ENCODE peak calls at places on chromosomes 2 and 18, in six cellular contexts. P, T, E, U, L and R are unnamed samples. For H3K4me1, the result is how much of the 10 kb centered on the place peaks cover.

GRCh38 chr18:22084547-22084946 is 84.8 kb upstream of the GATA6 start:
- DNase-seq in P (no peak), T (peak), E (no peak), U (no peak), L (peak), R (no peak)

GRCh38 chr2:26410764-26411243 is 9.1 kb downstream of the DRC1 start:
- DNase-seq in P (no peak), T (no peak), E (no peak), U (no peak), L (no peak), R (no peak)

GRCh38 chr2:17901246-17901645 is 22.8 kb downstream of the KCNS3 start:
- DNase-seq in P (peak), T (no peak), E (no peak), U (no peak), L (peak), R (no peak)

GRCh38 chr2:106105151-106105922 is 88.8 kb downstream of the UXS1 start:
- DNase-seq in P (no peak), T (no peak), E (no peak), U (no peak), L (no peak), R (peak)

GRCh38 chr2:188523901-188524300 is 232.2 kb downstream of the GULP1 start:
- DNase-seq in P (no peak), T (no peak), E (no peak), U (no peak), L (no peak), R (no peak)

GRCh38 chr18:32779010-32779409 is 6.2 kb upstream of the KLHL14 start:
- DNase-seq in P (no peak), T (no peak), E (no peak), U (no peak), L (no peak), R (no peak)

GRCh38 chr2:189933911-189934399 is 128.6 kb downstream of the MSTN start:
- DNase-seq in P (no peak), T (no peak), E (peak), U (no peak), L (no peak), R (no peak)

GRCh38 chr2:168315331-168316072 is 68.1 kb upstream of the STK39 start:
- DNase-seq in P (no peak), T (no peak), E (no peak), U (no peak), L (no peak), R (no peak)

GRCh38 chr18:12904012-12904516 is 20.0 kb upstream of the PTPN2 start:
- DNase-seq in P (no peak), T (no peak), E (peak), U (no peak), L (peak), R (no peak)

GRCh38 chr2:186862869-186863709 is 14.1 kb upstream of the ZSWIM2 start:
- DNase-seq in P (no peak), T (no peak), E (peak), U (no peak), L (no peak), R (no peak)

GRCh38 chr18:49677762-49678398 is 116.0 kb downstream of the LIPG start:
- DNase-seq in P (no peak), T (no peak), E (no peak), U (no peak), L (no peak), R (no peak)

DNA sequence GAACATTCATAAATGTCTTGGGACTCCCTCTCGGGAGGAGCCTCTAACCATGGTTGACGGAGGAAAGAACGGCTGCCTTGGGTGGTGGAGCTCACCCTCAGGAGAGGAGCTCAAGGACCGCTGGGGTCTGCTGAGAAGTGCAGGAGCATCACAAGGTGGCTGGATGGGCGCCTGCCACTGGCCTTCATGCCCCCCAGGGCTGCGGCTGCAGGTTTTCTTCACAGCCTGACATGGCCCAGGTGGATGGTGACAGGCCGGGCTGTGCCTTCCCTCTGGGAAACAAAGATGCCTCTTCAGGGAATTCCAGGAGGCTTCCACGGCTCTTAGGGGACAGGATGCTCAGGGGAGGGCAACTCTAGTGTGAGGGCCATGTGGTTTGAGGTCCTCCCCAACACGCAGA is 119.5 kb upstream of the PXDN start:
- DNase-seq in P (no peak), T (no peak), E (no peak), U (peak), L (no peak), R (peak)
- H3K4me1 ChIP-seq in P (under half), T (under half), E (under half), U (under half), L (under half), R (under half)

GRCh38 chr2:119430023-119430498 is 1.6 kb upstream of the TMEM37 start:
- DNase-seq in P (no peak), T (no peak), E (peak), U (peak), L (no peak), R (no peak)
- H3K4me1 ChIP-seq in P (under half), T (under half), E (under half), U (under half), L (under half), R (half or more)

GRCh38 chr2:15868704-15869103 is 71.6 kb upstream of the MYCN start:
- DNase-seq in P (no peak), T (no peak), E (no peak), U (no peak), L (no peak), R (no peak)

GRCh38 chr2:15871239-15871783 is 69.0 kb upstream of the MYCN start:
- DNase-seq in P (no peak), T (no peak), E (no peak), U (no peak), L (no peak), R (no peak)

GRCh38 chr2:15869396-15869795 is 71.0 kb upstream of the MYCN start:
- DNase-seq in P (no peak), T (no peak), E (no peak), U (no peak), L (no peak), R (no peak)

GRCh38 chr2:15870565-15870964 is 69.8 kb upstream of the MYCN start:
- DNase-seq in P (no peak), T (no peak), E (no peak), U (no peak), L (no peak), R (no peak)

GRCh38 chr2:15869871-15870270 is 70.5 kb upstream of the MYCN start:
- DNase-seq in P (no peak), T (no peak), E (no peak), U (no peak), L (no peak), R (no peak)
- H3K4me1 ChIP-seq in P (under half), T (under half), E (under half), U (under half), L (under half), R (under half)

GRCh38 chr2:236748801-236749200 is 179.2 kb downstream of the ACKR3 start:
- DNase-seq in P (peak), T (peak), E (no peak), U (no peak), L (peak), R (no peak)

GRCh38 chr2:236749346-236749745 is 179.7 kb downstream of the ACKR3 start:
- DNase-seq in P (no peak), T (no peak), E (no peak), U (no peak), L (no peak), R (no peak)

GRCh38 chr2:236747925-236748324 is 178.3 kb downstream of the ACKR3 start:
- DNase-seq in P (no peak), T (no peak), E (no peak), U (no peak), L (no peak), R (no peak)

GRCh38 chr2:236747426-236747825 is 177.8 kb downstream of the ACKR3 start:
- DNase-seq in P (no peak), T (no peak), E (no peak), U (no peak), L (no peak), R (no peak)

DNA sequence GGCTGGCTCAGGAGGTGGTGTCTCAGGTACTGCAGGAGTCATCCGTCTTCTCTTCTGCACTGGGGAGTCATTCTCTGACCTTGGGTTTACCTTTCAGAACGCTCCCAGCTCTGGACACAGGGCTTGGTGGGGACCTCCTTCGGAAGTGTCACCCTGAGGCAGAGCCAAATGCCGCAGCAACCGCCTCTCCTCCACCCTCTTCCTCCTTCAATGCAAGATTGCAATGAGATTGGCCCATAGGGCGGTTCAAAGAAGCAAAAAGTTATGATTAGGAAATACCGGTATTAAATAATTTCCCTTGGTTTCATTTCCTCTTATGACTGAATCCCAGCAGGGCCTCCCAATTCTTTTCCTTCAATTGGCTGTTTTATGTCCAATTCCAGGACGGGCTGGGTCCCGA is 178.8 kb downstream of the ACKR3 start:
- DNase-seq in P (peak), T (no peak), E (no peak), U (no peak), L (peak), R (no peak)
- H3K4me1 ChIP-seq in P (under half), T (under half), E (under half), U (under half), L (under half), R (under half)

DNA sequence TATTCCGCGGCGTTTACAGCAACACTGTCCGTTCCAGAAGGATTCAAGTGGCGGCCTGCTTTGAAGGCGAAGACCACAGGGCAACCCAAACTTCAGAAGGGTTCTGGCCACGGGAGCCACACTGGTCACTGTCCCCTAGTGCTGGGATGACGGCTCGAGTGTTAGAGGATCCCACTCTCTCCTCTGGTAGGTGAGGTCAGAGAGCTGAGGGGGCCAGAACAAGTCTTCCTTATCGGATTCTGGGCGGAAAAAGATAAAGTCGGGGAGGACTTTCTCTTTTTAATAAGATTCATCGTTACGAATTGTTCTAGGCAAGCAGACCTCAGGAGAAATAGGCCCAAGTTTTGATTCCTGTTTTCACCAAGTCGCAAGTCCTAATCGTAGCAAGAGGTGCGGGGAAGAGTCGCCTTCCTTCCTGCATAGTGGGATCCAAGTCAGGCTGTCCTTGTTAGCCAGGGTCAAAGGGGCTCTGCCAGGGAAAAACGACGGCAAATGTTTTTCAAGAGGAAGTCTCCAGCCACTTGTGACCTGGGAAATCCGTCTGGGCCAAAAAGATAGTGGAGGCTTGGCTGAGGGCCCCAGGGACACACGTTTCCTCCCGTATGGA is 862 bp upstream of the MYL12A start:
- DNase-seq in P (peak), T (peak), E (peak), U (peak), L (no peak), R (no peak)
- H3K4me1 ChIP-seq in P (under half), T (under half), E (under half), U (under half), L (half or more), R (under half)

GRCh38 chr2:70942396-70942795 is 6.7 kb downstream of the ATP6V1B1 start:
- DNase-seq in P (no peak), T (no peak), E (no peak), U (peak), L (no peak), R (no peak)
- H3K4me1 ChIP-seq in P (under half), T (under half), E (under half), U (under half), L (under half), R (under half)

DNA sequence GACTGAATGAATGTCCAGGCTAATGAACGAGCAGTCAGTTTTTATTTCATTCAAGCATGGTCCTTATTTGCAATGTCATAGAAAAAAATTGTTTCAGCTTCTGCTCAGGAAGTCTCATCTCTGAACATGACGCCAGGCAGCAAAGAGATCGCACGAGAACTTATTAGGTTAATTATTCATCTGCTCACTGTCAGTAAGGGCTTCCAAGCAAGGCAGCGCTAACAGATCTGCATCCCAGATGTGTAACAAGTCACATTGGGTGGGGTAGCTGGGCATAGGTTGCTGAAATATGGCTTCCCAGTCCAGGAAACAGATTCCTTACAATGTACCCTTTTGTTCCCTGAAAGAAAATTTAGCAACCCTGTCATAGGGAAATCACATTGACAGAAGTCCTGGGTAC is 63.5 kb downstream of the ANKRD44 start:
- DNase-seq in P (no peak), T (no peak), E (no peak), U (no peak), L (no peak), R (no peak)
- H3K4me1 ChIP-seq in P (under half), T (under half), E (under half), U (under half), L (under half), R (under half)

GRCh38 chr2:120760446-120761135 is 24.9 kb downstream of the GLI2 start:
- DNase-seq in P (peak), T (no peak), E (no peak), U (peak), L (peak), R (no peak)

GRCh38 chr2:120761911-120762310 is 26.2 kb downstream of the GLI2 start:
- DNase-seq in P (no peak), T (no peak), E (no peak), U (peak), L (no peak), R (no peak)

GRCh38 chr2:120758181-120759048 is 22.7 kb downstream of the GLI2 start:
- DNase-seq in P (peak), T (no peak), E (peak), U (peak), L (peak), R (peak)

GRCh38 chr2:120761164-120761861 is 25.6 kb downstream of the GLI2 start:
- DNase-seq in P (no peak), T (no peak), E (no peak), U (peak), L (no peak), R (peak)

GRCh38 chr2:120759543-120760331 is 24.1 kb downstream of the GLI2 start:
- DNase-seq in P (no peak), T (no peak), E (no peak), U (peak), L (no peak), R (no peak)
- H3K4me1 ChIP-seq in P (under half), T (under half), E (half or more), U (under half), L (under half), R (under half)

GRCh38 chr2:159088906-159089305 is 120.5 kb downstream of the TANC1 start:
- DNase-seq in P (no peak), T (no peak), E (no peak), U (no peak), L (no peak), R (no peak)
- H3K4me1 ChIP-seq in P (under half), T (under half), E (half or more), U (half or more), L (half or more), R (half or more)

GRCh38 chr2:60552096-60552850 is 1.2 kb downstream of the BCL11A start:
- DNase-seq in P (no peak), T (peak), E (no peak), U (no peak), L (no peak), R (no peak)
- H3K4me1 ChIP-seq in P (under half), T (under half), E (under half), U (under half), L (half or more), R (half or more)